ENCODE peak calls at places on chromosomes 1 and 21, in seven cellular contexts. J, Q, P, L, K, A and Z are unnamed samples.

GRCh38 chr1:163875214-163875926 is 553.6 kb downstream of the NUF2 start:
- DNase-seq in A (peak), J (no peak), L (peak), P (no peak), K (peak), Q (no peak), Z (no peak)

GRCh38 chr1:183840140-183840539 is 35.2 kb downstream of the RGL1 start:
- DNase-seq in J (no peak), L (no peak), Q (no peak), P (no peak), K (no peak), A (no peak), Z (no peak)

GRCh38 chr1:97202481-97202880 is 480.9 kb downstream of the PTBP2 start:
- DNase-seq in J (no peak), A (no peak), P (no peak), L (peak), Q (no peak), K (no peak), Z (no peak)

GRCh38 chr1:34013958-34014737 is 150.3 kb downstream of the HMGB4 start:
- DNase-seq in Q (no peak), P (peak), L (peak), K (peak), A (peak), J (no peak), Z (peak)

GRCh38 chr1:167862432-167863076 is 51.4 kb downstream of the ADCY10 start:
- DNase-seq in Q (no peak), L (no peak), P (no peak), A (no peak), K (no peak), J (no peak), Z (no peak)

GRCh38 chr21:46428286-46428685 is 30.4 kb upstream of the DIP2A start:
- DNase-seq in K (no peak), Q (no peak), A (no peak), L (no peak), J (no peak), P (no peak), Z (no peak)

GRCh38 chr1:1198423-1199140 is 7.8 kb downstream of the TNFRSF18 start:
- DNase-seq in J (no peak), A (no peak), P (no peak), L (no peak), Q (no peak), K (no peak), Z (peak)

GRCh38 chr1:20785907-20786309 is 1.2 kb downstream of the HP1BP3 start:
- DNase-seq in J (no peak), Q (no peak), K (no peak), A (no peak), L (no peak), P (no peak), Z (no peak)

GRCh38 chr1:100624886-100625430 is 87.0 kb downstream of the GPR88 start:
- DNase-seq in L (no peak), Q (no peak), P (no peak), A (no peak), J (no peak), K (no peak), Z (no peak)

GRCh38 chr1:229485318-229485717 is 22.8 kb downstream of the NUP133 start:
- DNase-seq in K (no peak), L (no peak), A (no peak), Q (no peak), P (no peak), J (no peak), Z (no peak)

GRCh38 chr21:44427241-44428120 is 27.8 kb upstream of the LRRC3 start:
- DNase-seq in J (no peak), Q (no peak), A (no peak), K (no peak), L (no peak), P (no peak), Z (no peak)

GRCh38 chr1:2906105-2906504 is 104.6 kb upstream of the TTC34 start:
- DNase-seq in P (no peak), A (no peak), J (no peak), K (peak), Q (no peak), L (no peak), Z (no peak)

GRCh38 chr1:32647308-32648134 is 2.8 kb downstream of the ZBTB8OS start:
- DNase-seq in K (no peak), J (no peak), L (no peak), A (no peak), P (no peak), Q (no peak), Z (no peak)

GRCh38 chr1:39761557-39762260 is 9.4 kb downstream of the OXCT2 start:
- DNase-seq in P (no peak), J (no peak), Q (no peak), L (no peak), K (no peak), A (no peak), Z (no peak)

GRCh38 chr1:229028509-229028908 is 242.4 kb upstream of the RAB4A start:
- DNase-seq in P (peak), L (peak), Q (no peak), A (no peak), J (no peak), K (no peak), Z (peak)

GRCh38 chr1:47637111-47637685 is 199.4 kb downstream of the FOXD2 start:
- DNase-seq in L (no peak), P (no peak), Q (no peak), K (no peak), A (no peak), J (no peak), Z (no peak)

DNA sequence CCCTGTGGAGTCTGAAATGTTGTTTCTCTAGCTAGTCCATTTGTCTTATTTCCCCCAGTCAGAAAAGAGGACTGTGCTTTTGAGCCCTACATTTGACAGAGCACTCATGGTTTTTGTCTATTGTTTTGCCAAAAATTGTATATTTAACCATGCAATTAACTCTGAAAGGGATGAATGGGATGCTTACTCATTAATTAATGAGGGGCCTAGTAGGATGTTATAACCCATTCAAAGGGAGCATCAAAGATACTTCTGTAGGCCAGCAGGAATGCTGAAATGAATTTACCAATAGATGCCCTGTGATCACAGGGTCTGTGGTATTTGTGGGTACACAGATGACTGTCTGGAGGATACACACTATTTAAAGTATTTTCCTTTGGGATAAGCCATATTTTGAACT is 147.7 kb downstream of the FCRL5 start:
- DNase-seq in A (no peak), Q (no peak), L (no peak), P (no peak), K (no peak), J (no peak), Z (no peak)
- H3K4me3 ChIP-seq in A (no peak), Q (no peak), L (no peak), P (no peak), K (no peak), J (no peak), Z (no peak)

GRCh38 chr1:147169840-147170674 is 2.2 kb downstream of the PRKAB2 start:
- DNase-seq in K (no peak), P (no peak), L (no peak), Q (no peak), A (no peak), J (no peak), Z (no peak)

GRCh38 chr1:147168626-147169058 is 3.6 kb downstream of the PRKAB2 start:
- DNase-seq in K (no peak), J (no peak), Q (no peak), P (no peak), A (peak), L (no peak), Z (no peak)

GRCh38 chr1:147171399-147172167 is 687 bp downstream of the PRKAB2 start:
- DNase-seq in Q (no peak), P (no peak), J (no peak), K (no peak), A (no peak), L (peak), Z (peak)

GRCh38 chr1:147167361-147167760 is 4.9 kb downstream of the PRKAB2 start:
- DNase-seq in K (no peak), J (no peak), L (no peak), Q (peak), A (no peak), P (no peak), Z (no peak)

DNA sequence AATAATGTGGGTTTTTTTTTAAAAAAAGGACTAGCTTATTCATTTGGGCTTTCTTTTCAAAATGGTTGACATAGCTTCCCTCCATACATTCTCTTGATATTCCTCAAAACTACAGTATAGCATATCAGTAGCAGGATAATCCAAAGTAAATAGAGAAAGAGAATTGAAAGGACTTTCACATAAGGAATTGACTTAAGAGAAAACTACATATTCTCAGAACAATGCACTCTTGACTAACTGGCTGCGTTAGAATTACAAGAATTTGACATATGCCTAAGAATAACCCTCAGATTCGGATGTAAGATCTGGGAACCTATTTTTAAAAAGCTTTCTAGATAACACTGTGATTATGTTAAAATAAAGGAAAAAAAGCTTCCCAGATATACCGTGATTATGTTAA is 3.1 kb downstream of the PRKAB2 start:
- DNase-seq in L (no peak), K (no peak), Q (no peak), J (no peak), P (no peak), A (no peak), Z (peak)
- H3K27ac ChIP-seq in L (no peak), K (peak), Q (peak), J (no peak), P (no peak), A (no peak), Z (no peak)

GRCh38 chr1:56574794-56575193 is 4.6 kb downstream of the PLPP3 start:
- DNase-seq in J (no peak), A (no peak), L (no peak), Q (no peak), K (no peak), P (no peak), Z (no peak)
- H3K4me3 ChIP-seq in J (no peak), A (no peak), L (peak), Q (no peak), K (peak), P (no peak), Z (peak)

GRCh38 chr1:162612606-162613400 is 19.5 kb upstream of the DDR2 start:
- DNase-seq in K (no peak), L (no peak), Q (no peak), J (no peak), P (no peak), A (peak), Z (no peak)
- H3K27ac ChIP-seq in K (peak), L (no peak), Q (no peak), J (no peak), P (no peak), A (no peak), Z (no peak)